ENCODE peak calls at places on chromosomes 7 and 10, in four cellular contexts. A is GM10248, M is Calu3, C is lower lobe of right lung. U is an unnamed sample.

GRCh38 chr10:56662765-56663447 is 301.8 kb upstream of the ZWINT start:
- DNase-seq in A (peak; percentile 9), C (no peak), M (no peak), U (no peak)

GRCh38 chr7:1592299-1592842 is 22.5 kb upstream of the PSMG3 start:
- DNase-seq in A (no peak), C (no peak), M (no peak), U (no peak)

GRCh38 chr7:39826166-39826565 is 123.9 kb upstream of the CDK13 start:
- DNase-seq in A (no peak), C (no peak), M (no peak), U (no peak)

GRCh38 chr7:71137479-71137878 is 5.5 kb downstream of the GALNT17 start:
- DNase-seq in A (no peak), M (no peak), C (no peak), U (no peak)

GRCh38 chr10:30758341-30758740 is 128.8 kb upstream of the LYZL2 start:
- DNase-seq in C (no peak), A (no peak), M (no peak), U (no peak)

GRCh38 chr10:71357792-71358265 is 38.8 kb downstream of the SLC29A3 start:
- DNase-seq in A (no peak), C (peak; percentile 13), M (no peak), U (no peak)

GRCh38 chr7:130242198-130243014 is 24.3 kb upstream of the CPA2 start:
- DNase-seq in C (peak; percentile 61), A (peak; percentile 48), M (peak; percentile 77), U (peak; percentile 71)

GRCh38 chr7:55276896-55277295 is 88.2 kb upstream of the LANCL2 start:
- DNase-seq in C (no peak), A (no peak), M (no peak), U (no peak)

GRCh38 chr7:102277901-102278300 is 8.8 kb upstream of the SH2B2 start:
- DNase-seq in A (no peak), C (no peak), M (no peak), U (peak; percentile 18)

GRCh38 chr7:70303309-70303708 is 705.0 kb downstream of the AUTS2 start:
- DNase-seq in A (no peak), C (no peak), M (no peak), U (no peak)

GRCh38 chr10:3735175-3735574 is 49.8 kb downstream of the KLF6 start:
- DNase-seq in M (no peak), A (no peak), C (no peak), U (no peak)

GRCh38 chr7:158396982-158397862 is 190.4 kb downstream of the PTPRN2 start:
- DNase-seq in C (peak; percentile 46), A (no peak), M (no peak), U (no peak)

GRCh38 chr7:90412458-90413184 is 9.4 kb downstream of the CLDN12 start:
- DNase-seq in M (peak; percentile 66), A (no peak), C (no peak), U (no peak)

GRCh38 chr7:55366461-55367138 is 1.5 kb downstream of the LANCL2 start:
- DNase-seq in C (no peak), A (no peak), M (peak; percentile 31), U (no peak)

GRCh38 chr7:122455108-122455507 is 150.6 kb upstream of the FEZF1 start:
- DNase-seq in A (no peak), C (no peak), M (no peak), U (no peak)

GRCh38 chr10:70622541-70622940 is 20.0 kb upstream of the PRF1 start:
- DNase-seq in M (no peak), A (no peak), C (no peak), U (no peak)

GRCh38 chr10:124996127-124996853 is 54.4 kb downstream of the ZRANB1 start:
- DNase-seq in A (peak; percentile 11), M (no peak), C (peak; percentile 39), U (no peak)

GRCh38 chr7:42002654-42003053 is 234.4 kb downstream of the GLI3 start:
- DNase-seq in A (no peak), C (no peak), M (no peak), U (no peak)

DNA sequence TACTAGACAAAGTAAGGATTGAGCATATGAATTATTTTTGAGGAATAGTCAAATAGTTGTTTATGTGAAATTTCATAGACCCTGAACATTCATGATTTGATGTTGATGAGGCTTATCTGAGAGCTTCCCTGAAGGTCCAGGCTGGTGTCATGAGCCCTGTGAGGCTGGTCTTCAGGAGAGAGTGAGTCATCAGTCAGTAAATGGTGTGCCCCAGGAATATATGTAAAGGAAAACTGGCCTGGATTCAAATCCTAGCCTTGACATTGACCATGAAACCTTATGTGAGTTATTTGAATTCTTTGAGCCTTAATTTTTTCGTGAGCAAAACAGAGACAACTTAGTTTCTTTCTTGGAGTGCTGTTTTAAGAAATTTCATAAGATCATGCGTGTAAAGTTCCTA is 6.2 kb downstream of the TMEM236 start:
- DNase-seq in A (no peak), M (no peak), C (no peak), U (no peak)
- TF ChIP-seq CTCF in A (no peak), M (no peak), C (no peak), U (no peak)

GRCh38 chr7:140005754-140006503 is 56.8 kb downstream of the PARP12 start:
- DNase-seq in C (no peak), A (no peak), M (peak; percentile 59), U (no peak)
- TF ChIP-seq CTCF in C (peak; percentile 14), A (no peak), M (peak; percentile 38), U (no peak)

GRCh38 chr10:18658992-18659783 is at the start of gene ARL5B:
- DNase-seq in M (peak; percentile 93), C (peak; percentile 98), A (peak; percentile 96), U (peak; percentile 99)
- TF ChIP-seq CTCF in M (no peak), C (no peak), A (no peak), U (no peak)

GRCh38 chr10:35640951-35641429 is 1.1 kb downstream of the FZD8 start:
- DNase-seq in C (peak; percentile 78), A (peak; percentile 45), M (peak; percentile 70), U (peak; percentile 72)
- TF ChIP-seq CTCF in C (peak; percentile 3), A (no peak), M (no peak), U (peak; percentile 13)

GRCh38 chr7:111096997-111097396 is 6.1 kb downstream of the LRRN3 start:
- DNase-seq in M (no peak), A (no peak), C (no peak), U (no peak)
- TF ChIP-seq CTCF in M (no peak), A (no peak), C (no peak), U (no peak)

DNA sequence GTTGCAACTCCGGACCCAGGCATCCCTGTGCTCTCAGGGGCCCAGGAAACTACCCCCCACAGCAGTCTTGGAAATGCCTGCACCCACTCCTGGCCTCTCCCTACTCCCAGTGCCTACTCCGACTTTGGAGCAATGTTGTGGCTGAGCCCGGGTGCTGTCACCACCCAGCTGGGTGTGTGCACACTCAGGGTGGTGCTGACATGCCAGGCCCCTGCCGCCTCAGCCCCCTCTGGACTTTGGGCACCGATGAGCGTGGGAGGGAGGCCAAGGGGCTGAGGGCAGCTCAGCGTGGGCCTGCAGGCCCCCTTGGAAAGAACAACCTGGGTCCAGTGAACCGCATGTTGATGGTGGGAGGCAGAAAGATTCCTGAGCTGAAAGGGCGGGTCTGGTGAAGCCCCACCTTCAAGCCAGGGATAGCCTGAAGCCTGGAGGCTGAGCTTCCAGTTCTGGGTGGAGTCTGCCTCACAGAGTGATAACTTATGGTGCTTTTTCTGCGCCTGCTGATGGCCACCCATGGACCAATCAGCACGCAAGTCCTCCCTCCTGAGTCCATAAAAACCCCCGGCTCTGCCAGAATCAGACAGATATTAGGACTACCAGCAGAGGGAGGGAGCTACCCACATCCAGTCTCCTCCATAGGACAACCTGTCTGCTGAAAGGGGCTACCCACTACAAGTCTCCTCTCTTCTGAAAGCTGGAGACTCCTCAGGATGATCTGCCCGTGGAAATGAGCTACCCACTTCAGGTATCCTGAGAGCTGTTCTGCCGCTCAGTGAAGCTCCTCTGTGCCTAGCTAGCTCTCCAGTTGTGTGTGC is 380.4 kb upstream of the SORCS1 start:
- DNase-seq in A (no peak), M (no peak), C (no peak), U (no peak)
- TF ChIP-seq CTCF in A (no peak), M (no peak), C (no peak), U (no peak)

DNA sequence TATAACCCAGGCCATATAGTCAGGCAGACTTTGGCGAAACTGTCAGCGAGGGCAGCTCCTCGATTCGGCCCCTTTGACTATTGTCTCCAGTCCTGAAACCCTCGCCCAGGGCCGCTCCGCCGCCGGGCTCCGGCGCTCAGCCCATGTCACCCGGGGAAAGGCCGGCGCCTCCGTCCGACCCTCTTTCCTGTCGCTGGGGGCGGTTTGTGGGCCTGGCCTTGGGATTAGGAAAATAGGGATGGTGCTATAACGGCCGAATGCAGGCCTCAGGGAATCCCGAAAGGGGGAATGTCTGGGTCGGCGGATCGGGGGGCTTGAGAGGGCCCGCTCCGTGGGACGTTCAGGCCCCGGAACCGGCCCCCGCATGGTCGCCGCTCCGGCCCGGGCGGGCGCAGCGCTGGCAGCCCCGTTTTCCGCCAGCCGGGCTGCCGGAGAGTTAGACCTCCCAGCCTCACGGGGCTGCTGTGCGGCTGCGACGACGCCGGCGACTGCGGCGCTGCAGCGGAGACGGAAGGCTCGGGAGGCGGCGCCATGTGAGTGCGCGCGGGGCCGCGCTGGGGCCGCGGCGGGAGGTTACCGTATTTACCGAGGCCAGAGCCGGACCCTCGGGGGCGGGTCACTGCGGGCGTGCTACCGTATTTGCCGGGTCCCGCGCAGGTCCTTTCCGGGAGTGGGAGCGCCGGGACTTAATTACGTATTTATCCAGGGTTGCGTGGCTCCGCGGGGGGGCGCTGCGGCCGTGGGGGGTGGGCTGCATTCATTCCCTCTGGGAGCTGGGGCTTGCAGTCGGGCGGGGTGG is 25.9 kb downstream of the ZNF775 start:
- DNase-seq in M (peak; percentile 80), C (peak; percentile 93), A (peak; percentile 87), U (peak; percentile 95)
- TF ChIP-seq CTCF in M (no peak), C (no peak), A (peak; percentile 45), U (peak; percentile 40)

DNA sequence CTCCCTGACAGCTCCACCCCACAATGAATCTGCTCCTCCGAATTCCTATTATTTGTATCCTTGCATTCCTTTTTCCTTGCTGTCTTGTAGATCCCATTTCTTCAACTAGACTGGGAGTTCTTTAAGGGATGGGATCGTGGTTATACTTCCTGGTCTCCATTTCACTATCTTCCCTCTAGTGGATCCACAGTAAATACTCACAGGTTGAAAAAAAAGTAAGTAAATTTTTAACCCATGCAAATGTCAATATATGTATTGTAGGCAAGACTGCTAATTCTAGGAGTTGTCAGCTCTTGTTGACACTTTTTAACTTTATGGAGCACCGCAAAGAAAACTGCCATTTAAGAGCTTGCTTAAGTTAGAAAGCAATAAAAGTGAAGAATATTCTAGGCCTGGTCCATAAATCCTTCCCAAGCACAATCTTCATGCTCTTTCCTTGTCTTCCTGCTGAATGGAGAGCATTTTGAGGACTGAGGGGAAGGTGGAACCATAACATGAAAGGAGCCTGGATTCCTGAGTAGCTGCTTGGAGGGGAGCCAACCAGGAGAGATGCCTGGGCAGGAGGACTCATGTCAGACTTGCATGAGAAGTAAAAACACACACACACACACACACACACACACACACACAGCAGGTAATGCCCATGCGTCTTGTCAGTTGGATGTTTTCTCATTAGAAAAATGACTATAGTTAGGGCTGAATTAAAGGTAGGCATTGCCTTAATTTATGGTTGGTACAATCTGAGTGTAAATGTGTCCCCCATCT is 32.1 kb downstream of the VWA2 start:
- DNase-seq in M (peak; percentile 16), A (no peak), C (no peak), U (no peak)
- TF ChIP-seq CTCF in M (no peak), A (no peak), C (no peak), U (no peak)

U was measured in heart left ventricle.